ENCODE peak calls at places on chromosomes 11 and 22, in ten cellular contexts. R is AG08395; A is activated CD4-positive, alpha-beta T cell treated with anti-CD3 and anti-CD28 coated beads, Interleukin-2, amount 50 U/mL, for 1 hour; G is thoracic aorta; N is GM03348; S is activated CD8-positive, alpha-beta memory T cell treated with anti-CD3 and anti-CD28 coated beads, Interleukin-2, amount 50 U/mL, for 48 hours; L is NCI-H69; T is effector memory CD4-positive, alpha-beta T cell; O is activated T-cell treated with anti-CD3 and anti-CD28 coated beads, Interleukin-2, amount 50 U/mL, for 24 hours; U is DMS153. W is an unnamed sample.

GRCh38 chr22:47151490-47151889 is 389.0 kb downstream of the TBC1D22A start:
- DNase-seq in G (no peak), U (no peak), R (peak), N (no peak), A (no peak), L (no peak), O (no peak), S (no peak), T (no peak), W (no peak)

GRCh38 chr11:102637731-102638130 is 12.6 kb upstream of the MMP20 start:
- DNase-seq in A (no peak), S (no peak), G (no peak), R (no peak), N (no peak), U (peak), L (no peak), O (no peak), T (no peak), W (no peak)

GRCh38 chr11:57460017-57460755 is at the start of gene RTN4RL2:
- DNase-seq in A (peak), L (peak), S (peak), N (peak), G (no peak), R (peak), U (no peak), O (peak), T (no peak), W (no peak)

GRCh38 chr22:44862981-44863860 is 110.8 kb downstream of the ARHGAP8 start:
- DNase-seq in T (no peak), S (no peak), R (no peak), N (no peak), U (no peak), O (no peak), G (no peak), A (no peak), L (no peak), W (no peak)

GRCh38 chr11:123076484-123076883 is 14.5 kb upstream of the HSPA8 start:
- DNase-seq in U (no peak), R (no peak), T (no peak), A (no peak), S (no peak), G (no peak), O (no peak), L (no peak), N (no peak), W (no peak)

GRCh38 chr22:24435323-24435645 is 7.9 kb downstream of the ADORA2A start:
- DNase-seq in A (no peak), S (no peak), N (no peak), G (no peak), U (no peak), T (no peak), O (no peak), R (no peak), L (no peak), W (no peak)

GRCh38 chr11:45856044-45856468 is 8.8 kb downstream of the CRY2 start:
- DNase-seq in S (no peak), U (no peak), L (no peak), O (no peak), A (no peak), N (peak), R (peak), G (no peak), T (no peak), W (no peak)

GRCh38 chr11:120215634-120216033 is 4.8 kb downstream of the OAF start:
- DNase-seq in R (peak), N (peak), S (no peak), L (no peak), G (no peak), T (no peak), A (no peak), U (no peak), O (no peak), W (no peak)

GRCh38 chr11:130781906-130782305 is 134.4 kb downstream of the SNX19 start:
- DNase-seq in N (peak), T (no peak), A (no peak), O (no peak), G (no peak), L (no peak), U (no peak), S (no peak), R (peak), W (no peak)

GRCh38 chr11:6298605-6299004 is 21.7 kb downstream of the CAVIN3 start:
- DNase-seq in S (no peak), R (peak), A (no peak), T (no peak), O (no peak), G (no peak), L (peak), N (peak), U (peak), W (no peak)

GRCh38 chr11:31943056-31943780 is 132.1 kb upstream of the PAX6 start:
- DNase-seq in A (no peak), S (no peak), L (peak), G (no peak), N (no peak), U (no peak), R (no peak), T (no peak), O (no peak), W (no peak)

GRCh38 chr22:39498368-39498767 is 3.7 kb upstream of the MIEF1 start:
- DNase-seq in O (no peak), L (peak), T (no peak), A (no peak), N (no peak), S (no peak), U (peak), G (no peak), R (no peak), W (no peak)

GRCh38 chr11:11230802-11231562 is 122.1 kb downstream of the CSNK2A3 start:
- DNase-seq in N (no peak), G (no peak), R (no peak), U (no peak), A (peak), O (no peak), S (peak), L (peak), T (no peak), W (no peak)

GRCh38 chr11:117786099-117786870 is 10.7 kb downstream of the DSCAML1 start:
- DNase-seq in N (no peak), G (no peak), A (no peak), S (no peak), L (peak), R (no peak), T (no peak), O (no peak), U (no peak), W (no peak)

GRCh38 chr11:72930011-72930410 is 115.8 kb downstream of the ATG16L2 start:
- DNase-seq in R (no peak), N (no peak), T (no peak), L (peak), G (no peak), O (no peak), A (no peak), S (no peak), U (peak), W (no peak)

GRCh38 chr11:84564180-84564866 is 1062.8 kb downstream of the DLG2 start:
- DNase-seq in T (no peak), S (peak), O (no peak), G (no peak), A (peak), R (peak), N (peak), U (no peak), L (peak), W (no peak)

GRCh38 chr11:111944139-111944538 is 7.0 kb downstream of the DIXDC1 start:
- DNase-seq in S (no peak), L (no peak), G (no peak), A (no peak), U (no peak), R (peak), T (no peak), N (peak), O (no peak), W (no peak)

GRCh38 chr11:105636496-105636895 is 26.6 kb downstream of the GRIA4 start:
- DNase-seq in N (no peak), U (no peak), A (no peak), L (peak), R (no peak), G (no peak), O (no peak), T (no peak), S (no peak), W (no peak)

GRCh38 chr11:44110231-44110679 is 14.8 kb downstream of the EXT2 start:
- DNase-seq in S (peak), T (no peak), A (peak), L (peak), O (peak), N (peak), R (peak), U (no peak), G (no peak), W (no peak)